ENCODE peak calls at places on chromosomes 3 and 15, in four cellular contexts. O, D, N and K are unnamed samples.
A peak's percentile ranks its signal among the peaks of the same experiment; 100 is the strongest.

GRCh38 chr15:98728107-98728810 is 79.9 kb downstream of the IGF1R start:
- DNase-seq in O (peak; percentile 29), D (no peak), N (no peak), K (peak; percentile 37)

GRCh38 chr3:56052219-56052618 is 416.0 kb downstream of the ERC2 start:
- DNase-seq in O (no peak), D (no peak), N (no peak), K (no peak)

GRCh38 chr3:17057316-17057715 is 172.6 kb downstream of the PLCL2 start:
- DNase-seq in O (no peak), D (no peak), N (no peak), K (peak; percentile 48)

GRCh38 chr15:58758141-58758540 is 8.6 kb upstream of the ADAM10 start:
- DNase-seq in O (no peak), D (no peak), N (no peak), K (peak; percentile 59)

GRCh38 chr3:106518516-106518915 is 649.7 kb upstream of the CBLB start:
- DNase-seq in O (no peak), D (no peak), N (no peak), K (peak; percentile 55)

GRCh38 chr15:40204100-40204499 is 34.8 kb upstream of the PAK6 start:
- DNase-seq in O (no peak), D (no peak), N (no peak), K (no peak)

GRCh38 chr3:111846717-111847116 is 12.3 kb upstream of the PHLDB2 start:
- DNase-seq in O (no peak), D (no peak), N (no peak), K (peak; percentile 76)

GRCh38 chr3:88141458-88142083 is 8.2 kb upstream of the C3orf38 start:
- DNase-seq in O (no peak), D (no peak), N (no peak), K (peak; percentile 76)

DNA sequence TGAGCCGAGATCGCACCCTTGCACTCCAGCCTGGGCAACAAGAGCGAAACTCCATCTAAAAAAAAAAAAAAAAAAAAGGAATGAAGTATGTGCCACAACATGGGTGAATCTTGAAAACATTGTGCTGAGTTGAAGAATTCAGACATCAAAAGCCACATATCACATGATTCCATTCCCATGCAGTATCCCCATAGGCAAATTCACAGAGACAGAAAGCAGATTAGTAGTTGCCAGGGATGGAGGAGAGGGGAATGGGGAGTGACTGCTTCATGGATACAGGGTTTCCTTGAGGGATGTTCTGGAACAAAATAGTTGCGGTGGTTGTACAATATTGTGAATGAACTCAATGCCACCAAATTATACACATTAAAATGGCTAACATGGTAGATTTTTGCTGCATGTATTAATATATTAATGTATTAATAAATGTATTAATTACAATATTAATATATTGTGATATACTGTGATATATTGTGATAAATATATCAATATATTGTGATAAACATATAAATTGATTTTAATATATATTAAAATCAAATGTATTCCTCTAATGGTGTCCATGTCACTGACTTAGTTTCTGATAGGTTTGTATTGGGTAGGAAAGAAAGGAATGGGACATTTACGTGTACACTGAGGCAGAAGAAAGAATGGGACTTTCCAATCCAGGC is 34.9 kb downstream of the SMAD3 start:
- DNase-seq in O (no peak), D (no peak), N (no peak), K (no peak)
- H3K4me3 ChIP-seq in O (no peak overlapping the region), D (no peak overlapping the region), N (no peak overlapping the region), K (no peak overlapping the region)

GRCh38 chr3:43757613-43758012 is 66.9 kb downstream of the ABHD5 start:
- DNase-seq in O (no peak), D (no peak), N (no peak), K (no peak)

GRCh38 chr3:43762486-43762885 is 71.7 kb downstream of the ABHD5 start:
- DNase-seq in O (no peak), D (no peak), N (no peak), K (no peak)

GRCh38 chr3:43760951-43761350 is 70.2 kb downstream of the ABHD5 start:
- DNase-seq in O (no peak), D (no peak), N (no peak), K (no peak)

GRCh38 chr3:43758826-43759225 is 68.1 kb downstream of the ABHD5 start:
- DNase-seq in O (no peak), D (no peak), N (no peak), K (no peak)

DNA sequence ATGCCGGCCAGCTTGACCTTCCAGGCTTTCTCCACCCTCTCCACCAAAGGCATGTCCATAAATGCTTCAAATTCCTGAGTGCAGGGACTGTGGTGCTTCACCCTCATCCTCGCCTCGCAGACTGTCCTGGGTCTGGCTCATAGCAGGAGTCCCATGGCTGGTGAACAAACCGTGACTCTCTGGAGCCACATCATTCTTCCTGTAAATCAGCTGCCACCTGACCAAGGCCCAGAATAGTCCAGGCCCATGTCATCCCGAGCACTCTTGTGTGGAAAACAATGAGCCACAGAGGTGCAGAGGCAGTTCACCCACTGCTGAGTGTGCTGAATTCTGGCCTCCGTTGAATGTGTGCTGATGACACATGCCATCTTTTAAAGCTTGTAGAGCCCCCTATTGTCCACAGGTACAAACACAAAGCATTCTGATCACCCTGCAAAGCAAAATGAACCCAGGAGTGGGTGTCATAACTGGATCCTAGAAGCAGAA is 68.6 kb downstream of the ABHD5 start:
- DNase-seq in O (no peak), D (no peak), N (no peak), K (peak; percentile 94)
- TF ChIP-seq CTCF in O (no peak), D (no peak), N (no peak), K (peak; percentile 26)

DNA sequence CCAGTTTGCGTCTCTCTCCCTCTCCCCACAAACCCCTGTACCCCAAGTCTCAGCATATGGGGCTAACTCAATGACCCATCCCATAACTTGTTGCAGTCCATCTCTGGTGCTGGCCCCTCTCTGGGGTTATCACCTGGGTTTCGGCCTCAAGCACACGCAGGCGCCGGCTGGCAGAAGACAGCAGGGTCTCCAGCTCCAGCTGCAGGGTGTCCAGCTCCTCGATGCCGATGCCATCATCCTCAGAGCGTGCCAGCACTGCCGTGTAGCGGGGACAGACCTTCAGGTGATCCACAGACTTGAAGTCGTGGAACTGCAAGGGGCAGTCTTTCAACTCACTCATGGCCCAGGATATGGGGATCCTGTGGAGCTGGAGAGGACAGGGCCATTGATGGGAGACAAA is 1.1 kb downstream of the TADA3 start:
- DNase-seq in O (no peak), D (no peak), N (no peak), K (no peak)
- H3K4me3 ChIP-seq in O (no peak overlapping the region), D (no peak overlapping the region), N (no peak overlapping the region), K (peak overlapping the region; percentile 78)

GRCh38 chr15:37289109-37289765 is 188.9 kb upstream of the MEIS2 start:
- DNase-seq in O (no peak), D (no peak), N (no peak), K (peak; percentile 14)
- TF ChIP-seq CTCF in O (no peak), D (no peak), N (no peak), K (peak; percentile 63)

DNA sequence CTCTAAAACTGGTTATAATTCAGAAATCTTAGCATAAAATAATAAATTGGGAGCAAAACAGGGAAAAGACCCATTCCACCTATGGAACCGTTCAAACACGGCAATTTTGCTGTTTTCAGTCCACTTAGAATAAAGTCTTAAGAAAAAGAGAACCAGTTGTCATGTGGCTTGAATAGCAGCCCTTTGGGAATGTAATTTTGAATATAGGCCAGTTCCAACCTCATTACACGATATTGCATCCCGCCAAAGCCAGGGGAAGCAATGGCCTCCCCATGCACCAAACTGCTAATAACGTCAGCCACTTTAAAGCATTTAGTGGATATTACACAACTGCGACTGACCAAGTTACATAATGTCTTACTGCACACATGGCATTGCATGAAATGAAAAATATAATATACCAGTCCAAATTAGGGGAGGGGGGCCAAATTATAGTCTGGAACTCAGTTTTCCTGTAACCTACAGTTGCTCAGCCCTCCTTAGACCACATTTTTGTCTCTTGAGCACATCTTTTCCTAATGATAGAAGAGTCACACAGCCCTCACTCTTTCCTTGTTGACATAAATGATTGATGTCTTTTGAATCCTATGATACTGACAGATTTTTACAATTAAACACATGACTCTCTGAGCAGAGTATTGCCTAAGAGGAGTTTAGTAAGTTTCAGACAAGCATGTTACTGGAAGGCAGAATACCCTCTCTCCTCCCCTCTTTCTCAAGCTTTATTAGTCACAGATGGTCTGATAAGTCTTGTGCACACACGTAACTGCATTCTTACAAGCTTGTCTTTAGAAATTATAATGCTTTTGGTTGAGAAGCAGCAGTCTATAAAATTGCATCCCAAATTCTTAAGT is 1.0 kb upstream of the PLD1 start:
- DNase-seq in O (peak; percentile 70), D (no peak), N (peak; percentile 85), K (peak; percentile 96)
- H3K4me3 ChIP-seq in O (no peak overlapping the region), D (no peak overlapping the region), N (peak overlapping the region; percentile 85), K (peak overlapping the region; percentile 50)

GRCh38 chr3:164451083-164451910 is 627.0 kb downstream of the SI start:
- DNase-seq in O (peak; percentile 44), D (no peak), N (no peak), K (no peak)
- TF ChIP-seq CTCF in O (no peak), D (no peak), N (no peak), K (no peak)

GRCh38 chr3:169750665-169751064 is 14.2 kb downstream of the TERC start:
- DNase-seq in O (no peak), D (no peak), N (no peak), K (no peak)
- H3K4me3 ChIP-seq in O (no peak overlapping the region), D (no peak overlapping the region), N (no peak overlapping the region), K (no peak overlapping the region)

DNA sequence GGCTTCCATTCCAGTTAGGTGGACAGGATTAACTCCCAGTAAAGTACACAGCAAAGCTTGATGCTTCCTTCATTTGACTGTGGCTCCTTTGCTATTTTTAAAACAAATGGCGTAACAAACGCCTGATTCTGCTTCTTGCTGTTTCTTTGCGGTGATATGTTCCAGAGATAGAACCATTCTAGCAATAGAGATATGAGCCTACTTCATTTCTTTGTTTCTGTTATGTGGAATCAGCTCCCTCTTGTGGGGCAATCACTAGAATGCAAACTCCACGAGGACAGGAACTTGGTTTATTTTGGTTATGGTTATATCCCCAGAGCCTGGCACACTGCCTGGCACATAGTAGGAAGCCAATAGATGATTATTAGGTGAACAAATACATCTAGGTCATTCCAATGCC is 122.6 kb upstream of the SLC6A11 start:
- DNase-seq in O (no peak), D (no peak), N (no peak), K (peak; percentile 3)
- TF ChIP-seq CTCF in O (no peak), D (no peak), N (no peak), K (peak; percentile 6)

GRCh38 chr3:15292765-15293522 is 39.4 kb downstream of the SH3BP5 start:
- DNase-seq in O (peak; percentile 84), D (peak; percentile 97), N (no peak), K (peak; percentile 67)
- H3K4me3 ChIP-seq in O (no peak overlapping the region), D (no peak overlapping the region), N (no peak overlapping the region), K (no peak overlapping the region)